ENCODE peak calls at places on chromosomes 11 and 22, in eight cellular contexts. B, X, M, J, H, E, T and F are unnamed samples.

GRCh38 chr22:30422481-30423295 is 2.9 kb upstream of the MTFP1 start:
- DNase-seq in T (no peak), H (peak), M (peak), X (peak), B (no peak), E (peak), J (peak), F (no peak)

GRCh38 chr11:70851308-70851707 is 401.1 kb downstream of the SHANK2 start:
- DNase-seq in T (no peak), E (no peak), B (no peak), H (no peak), M (no peak), X (no peak), J (no peak), F (no peak)

GRCh38 chr22:49765951-49766350 is 61.7 kb downstream of the BRD1 start:
- DNase-seq in B (no peak), T (peak), J (no peak), H (no peak), E (peak), M (no peak), X (peak), F (no peak)

GRCh38 chr22:41917906-41918791 is 3.3 kb upstream of the SHISA8 start:
- DNase-seq in X (peak), M (no peak), E (peak), B (no peak), T (no peak), H (peak), J (no peak), F (peak)

GRCh38 chr11:27390318-27390958 is 27.4 kb upstream of the CCDC34 start:
- DNase-seq in T (no peak), J (no peak), H (no peak), E (no peak), M (no peak), B (no peak), X (no peak), F (no peak)

GRCh38 chr22:41650821-41651220 is 29.7 kb downstream of the XRCC6 start:
- DNase-seq in M (no peak), E (peak), X (no peak), J (no peak), T (no peak), H (no peak), B (no peak), F (no peak)

GRCh38 chr11:12061851-12062560 is 48.4 kb upstream of the MICAL2 start:
- DNase-seq in M (no peak), B (no peak), J (no peak), T (no peak), X (no peak), E (peak), H (no peak), F (no peak)

GRCh38 chr11:44889266-44889665 is 61.4 kb downstream of the TP53I11 start:
- DNase-seq in H (no peak), B (no peak), M (no peak), J (no peak), T (no peak), E (no peak), X (no peak), F (no peak)

GRCh38 chr11:33319965-33320813 is 63.0 kb downstream of the HIPK3 start:
- DNase-seq in X (no peak), B (no peak), H (no peak), M (no peak), J (no peak), T (no peak), E (no peak), F (no peak)

GRCh38 chr22:49703391-49703926 is 124.2 kb downstream of the BRD1 start:
- DNase-seq in H (no peak), T (no peak), B (no peak), J (no peak), E (no peak), M (no peak), X (no peak), F (no peak)

GRCh38 chr11:95716266-95716665 is 73.3 kb downstream of the FAM76B start:
- DNase-seq in H (no peak), X (no peak), J (no peak), B (no peak), E (no peak), T (no peak), M (no peak), F (no peak)

GRCh38 chr11:44755553-44756505 is 29.1 kb downstream of the TSPAN18 start:
- DNase-seq in H (no peak), B (no peak), M (no peak), E (no peak), X (no peak), J (no peak), T (no peak), F (no peak)

GRCh38 chr11:94154095-94154856 is 25.6 kb downstream of the PANX1 start:
- DNase-seq in M (no peak), T (no peak), B (no peak), H (no peak), X (no peak), J (no peak), E (no peak), F (no peak)

GRCh38 chr11:9150944-9151343 is 59.5 kb upstream of the SCUBE2 start:
- DNase-seq in H (no peak), J (no peak), M (no peak), E (no peak), X (no peak), T (no peak), B (no peak), F (no peak)

GRCh38 chr11:33376331-33377099 is 119.3 kb downstream of the HIPK3 start:
- DNase-seq in H (no peak), B (no peak), X (peak), J (no peak), E (no peak), M (peak), T (no peak), F (peak)

GRCh38 chr11:73972187-73972586 is 10.5 kb downstream of the UCP2 start:
- DNase-seq in B (no peak), E (no peak), T (no peak), J (no peak), H (no peak), X (no peak), M (no peak), F (no peak)

GRCh38 chr11:94762995-94763394 is 5.2 kb upstream of the AMOTL1 start:
- DNase-seq in T (no peak), J (no peak), M (no peak), H (no peak), B (no peak), E (peak), X (no peak), F (no peak)

GRCh38 chr22:23838686-23839468 is at the start of gene DERL3:
- DNase-seq in M (peak), J (peak), T (peak), H (peak), B (peak), X (peak), E (peak), F (peak)

GRCh38 chr22:29201722-29202230 is 3.9 kb upstream of the EMID1 start:
- DNase-seq in J (no peak), E (no peak), T (no peak), H (no peak), B (no peak), M (no peak), X (no peak), F (no peak)

GRCh38 chr22:35357883-35358621 is 22.8 kb upstream of the HMOX1 start:
- DNase-seq in T (no peak), H (no peak), M (no peak), J (no peak), X (no peak), B (no peak), E (no peak), F (no peak)

GRCh38 chr11:18748766-18749375 is 22.9 kb upstream of the IGSF22 start:
- DNase-seq in X (no peak), M (no peak), T (no peak), B (no peak), E (no peak), J (no peak), H (no peak), F (no peak)

GRCh38 chr11:107496011-107496410 is 38.4 kb upstream of the CWF19L2 start:
- DNase-seq in J (no peak), T (no peak), M (no peak), E (no peak), X (no peak), B (no peak), H (no peak), F (no peak)

GRCh38 chr11:61949169-61950034 is 749 bp upstream of the BEST1 start:
- DNase-seq in X (peak), E (peak), B (no peak), H (no peak), T (no peak), M (no peak), J (no peak), F (no peak)

GRCh38 chr11:118841469-118842222 is 42.0 kb upstream of the CXCR5 start:
- DNase-seq in H (peak), B (peak), E (no peak), X (no peak), M (no peak), J (no peak), T (no peak), F (no peak)

GRCh38 chr11:108906329-108906728 is 241.5 kb downstream of the DDX10 start:
- DNase-seq in J (no peak), B (no peak), X (no peak), M (no peak), T (no peak), E (no peak), H (no peak), F (no peak)

GRCh38 chr22:42163515-42163914 is 32.9 kb upstream of the CYP2D6 start:
- DNase-seq in E (no peak), J (no peak), X (no peak), T (no peak), H (no peak), B (no peak), M (no peak), F (no peak)

GRCh38 chr22:48594757-48595510 is 1232.7 kb downstream of the BRD1 start:
- DNase-seq in T (no peak), M (no peak), J (no peak), E (no peak), H (no peak), B (no peak), X (no peak), F (no peak)

GRCh38 chr11:75476716-75477613 is 44.0 kb upstream of the KLHL35 start:
- DNase-seq in E (peak), H (no peak), M (no peak), T (no peak), X (no peak), B (no peak), J (no peak), F (no peak)

GRCh38 chr11:116825854-116826750 is 3.0 kb upstream of the APOA4 start:
- DNase-seq in B (no peak), X (no peak), E (no peak), T (no peak), J (no peak), M (no peak), H (no peak), F (no peak)

GRCh38 chr22:24432059-24432853 is 4.9 kb downstream of the ADORA2A start:
- DNase-seq in T (no peak), E (no peak), J (no peak), M (no peak), B (no peak), X (no peak), H (no peak), F (no peak)

GRCh38 chr11:30855383-30856006 is 269.3 kb upstream of the MPPED2 start:
- DNase-seq in X (peak), M (no peak), B (no peak), H (no peak), J (no peak), E (no peak), T (no peak), F (no peak)

GRCh38 chr11:64146036-64146943 is 19.6 kb downstream of the MACROD1 start:
- DNase-seq in M (no peak), J (peak), H (peak), E (peak), B (peak), X (peak), T (peak), F (peak)

GRCh38 chr11:117868088-117868487 is 8.4 kb downstream of the FXYD6 start:
- DNase-seq in E (no peak), B (no peak), J (no peak), T (no peak), H (no peak), M (no peak), X (no peak), F (no peak)

GRCh38 chr11:72331761-72332160 is 87.8 kb upstream of the PHOX2A start:
- DNase-seq in J (no peak), B (no peak), T (no peak), E (no peak), X (no peak), M (no peak), H (no peak), F (no peak)

GRCh38 chr11:30603357-30603756 is 17.2 kb upstream of the MPPED2 start:
- DNase-seq in J (no peak), H (no peak), E (no peak), X (no peak), B (no peak), T (no peak), M (no peak), F (no peak)

GRCh38 chr11:129375731-129376657 is at the start of gene BARX2:
- DNase-seq in J (peak), X (peak), T (no peak), B (no peak), M (peak), E (no peak), H (no peak), F (peak)